ENCODE peak calls at places on chromosomes 6 and 20, in seven cellular contexts. S, J, Y, W, F, Z and E are unnamed samples.

GRCh38 chr6:100488231-100488630 is 23.5 kb upstream of the SIM1 start:
- DNase-seq in S (no peak), J (no peak), Y (no peak), W (no peak), F (peak), Z (no peak), E (no peak)

GRCh38 chr6:19399406-19399805 is 437.8 kb upstream of the ID4 start:
- DNase-seq in S (no peak), J (peak), Y (no peak), W (peak), F (peak), Z (no peak), E (no peak)

GRCh38 chr6:12060780-12061619 is 48.9 kb downstream of the HIVEP1 start:
- DNase-seq in S (peak), J (peak), Y (no peak), W (no peak), F (peak), Z (peak), E (no peak)

GRCh38 chr6:33620158-33620583 is 951 bp upstream of the ITPR3 start:
- DNase-seq in S (peak), J (peak), Y (peak), W (no peak), F (no peak), Z (no peak), E (peak)

GRCh38 chr20:51447097-51447764 is 95.3 kb downstream of the NFATC2 start:
- DNase-seq in S (no peak), J (peak), Y (peak), W (peak), F (peak), Z (peak), E (no peak)

GRCh38 chr6:89500486-89501020 is 67.6 kb downstream of the ANKRD6 start:
- DNase-seq in S (no peak), J (no peak), Y (no peak), W (no peak), F (no peak), Z (no peak), E (peak)

GRCh38 chr20:54650201-54650722 is 174.9 kb downstream of the DOK5 start:
- DNase-seq in S (no peak), J (no peak), Y (no peak), W (no peak), F (no peak), Z (no peak), E (no peak)

GRCh38 chr6:125537090-125537489 is 212.3 kb upstream of the HEY2 start:
- DNase-seq in S (no peak), J (no peak), Y (no peak), W (no peak), F (no peak), Z (no peak), E (no peak)

GRCh38 chr6:116779569-116780164 is 14.1 kb upstream of the FAM162B start:
- DNase-seq in S (peak), J (peak), Y (peak), W (no peak), F (peak), Z (peak), E (no peak)

GRCh38 chr20:38685853-38686473 is 38.3 kb upstream of the SLC32A1 start:
- DNase-seq in S (peak), J (peak), Y (peak), W (peak), F (peak), Z (peak), E (no peak)

GRCh38 chr6:142028527-142028926 is 104.2 kb upstream of the GJE1 start:
- DNase-seq in S (no peak), J (no peak), Y (no peak), W (no peak), F (no peak), Z (no peak), E (no peak)

GRCh38 chr20:10672579-10673127 is 1.1 kb downstream of the JAG1 start:
- DNase-seq in S (peak), J (peak), Y (peak), W (peak), F (peak), Z (no peak), E (peak)

GRCh38 chr6:113414511-113414910 is 442.6 kb upstream of the MARCKS start:
- DNase-seq in S (peak), J (peak), Y (peak), W (peak), F (peak), Z (no peak), E (peak)

GRCh38 chr20:1537731-1538058 is 19.8 kb downstream of the SIRPD start:
- DNase-seq in S (peak), J (no peak), Y (no peak), W (no peak), F (no peak), Z (no peak), E (no peak)

GRCh38 chr6:142349215-142349823 is 47.5 kb downstream of the ADGRG6 start:
- DNase-seq in S (no peak), J (no peak), Y (no peak), W (no peak), F (no peak), Z (no peak), E (no peak)

GRCh38 chr6:170006524-170007467 is 255.4 kb downstream of the ERMARD start:
- DNase-seq in S (no peak), J (no peak), Y (no peak), W (no peak), F (no peak), Z (peak), E (peak)

GRCh38 chr6:160737934-160738333 is 35.9 kb downstream of the PLG start:
- DNase-seq in S (no peak), J (no peak), Y (no peak), W (no peak), F (no peak), Z (no peak), E (no peak)

GRCh38 chr6:8627085-8627861 is 191.9 kb upstream of the SLC35B3 start:
- DNase-seq in S (no peak), J (peak), Y (no peak), W (no peak), F (peak), Z (no peak), E (no peak)

GRCh38 chr6:108497883-108498282 is 62.8 kb upstream of the FOXO3 start:
- DNase-seq in S (peak), J (peak), Y (peak), W (no peak), F (peak), Z (peak), E (peak)

GRCh38 chr6:157946865-157947532 is 34.7 kb upstream of the SYNJ2 start:
- DNase-seq in S (peak), J (no peak), Y (no peak), W (no peak), F (peak), Z (no peak), E (no peak)

GRCh38 chr6:28212510-28213212 is 12.4 kb upstream of the ZSCAN9 start:
- DNase-seq in S (peak), J (peak), Y (peak), W (no peak), F (peak), Z (peak), E (no peak)

GRCh38 chr6:144297498-144298166 is 12.5 kb downstream of the UTRN start:
- DNase-seq in S (no peak), J (no peak), Y (no peak), W (no peak), F (peak), Z (no peak), E (no peak)

GRCh38 chr6:138944412-138944811 is 43.6 kb downstream of the REPS1 start:
- DNase-seq in S (no peak), J (no peak), Y (peak), W (no peak), F (peak), Z (no peak), E (no peak)

GRCh38 chr6:17331238-17331637 is 50.1 kb downstream of the RBM24 start:
- DNase-seq in S (no peak), J (no peak), Y (no peak), W (no peak), F (no peak), Z (no peak), E (no peak)

GRCh38 chr20:37821691-37822655 is 81.0 kb upstream of the VSTM2L start:
- DNase-seq in S (no peak), J (peak), Y (peak), W (no peak), F (peak), Z (no peak), E (no peak)

GRCh38 chr6:105591053-105591452 is 188.2 kb upstream of the PREP start:
- DNase-seq in S (peak), J (no peak), Y (no peak), W (no peak), F (peak), Z (no peak), E (no peak)

GRCh38 chr6:4280721-4281120 is 145.3 kb upstream of the ECI2 start:
- DNase-seq in S (no peak), J (peak), Y (peak), W (no peak), F (peak), Z (no peak), E (no peak)

GRCh38 chr6:33839399-33840063 is 35.7 kb upstream of the MLN start:
- DNase-seq in S (no peak), J (no peak), Y (no peak), W (no peak), F (no peak), Z (no peak), E (peak)

GRCh38 chr6:152746172-152746553 is 4.4 kb upstream of the VIP start:
- DNase-seq in S (no peak), J (no peak), Y (peak), W (no peak), F (peak), Z (no peak), E (no peak)

GRCh38 chr6:150238294-150238693 is 95.5 kb downstream of the PPP1R14C start:
- DNase-seq in S (no peak), J (no peak), Y (no peak), W (no peak), F (peak), Z (no peak), E (no peak)

GRCh38 chr6:88492241-88492640 is 326.1 kb upstream of the CNR1 start:
- DNase-seq in S (no peak), J (no peak), Y (no peak), W (no peak), F (no peak), Z (no peak), E (no peak)

GRCh38 chr20:4684837-4685413 is 36.8 kb upstream of the PRND start:
- DNase-seq in S (no peak), J (peak), Y (peak), W (peak), F (peak), Z (no peak), E (no peak)

GRCh38 chr20:59817846-59818245 is 115.6 kb downstream of the SYCP2 start:
- DNase-seq in S (no peak), J (no peak), Y (no peak), W (no peak), F (no peak), Z (no peak), E (no peak)

GRCh38 chr6:147400968-147401367 is 107.5 kb upstream of the SAMD5 start:
- DNase-seq in S (no peak), J (no peak), Y (no peak), W (no peak), F (no peak), Z (no peak), E (no peak)

GRCh38 chr20:47448429-47448828 is 53.3 kb upstream of the NCOA3 start:
- DNase-seq in S (no peak), J (no peak), Y (no peak), W (no peak), F (no peak), Z (no peak), E (no peak)

GRCh38 chr6:8085053-8085511 is 17.3 kb downstream of the EEF1E1 start:
- DNase-seq in S (no peak), J (peak), Y (peak), W (peak), F (peak), Z (no peak), E (no peak)

GRCh38 chr20:64040231-64041039 is 4.5 kb downstream of the C20orf204 start:
- DNase-seq in S (no peak), J (no peak), Y (no peak), W (no peak), F (no peak), Z (no peak), E (no peak)

GRCh38 chr6:142155895-142156757 is 9.1 kb downstream of the VTA1 start:
- DNase-seq in S (peak), J (peak), Y (peak), W (no peak), F (peak), Z (no peak), E (no peak)

GRCh38 chr6:1614767-1615650 is 5.3 kb downstream of the FOXC1 start:
- DNase-seq in S (no peak), J (peak), Y (peak), W (no peak), F (no peak), Z (no peak), E (no peak)

GRCh38 chr6:1612902-1613301 is 3.2 kb downstream of the FOXC1 start:
- DNase-seq in S (no peak), J (no peak), Y (peak), W (no peak), F (peak), Z (no peak), E (no peak)

GRCh38 chr6:1613631-1614447 is 4.1 kb downstream of the FOXC1 start:
- DNase-seq in S (no peak), J (no peak), Y (peak), W (peak), F (peak), Z (no peak), E (no peak)

GRCh38 chr6:1615651-1616420 is 6.1 kb downstream of the FOXC1 start:
- DNase-seq in S (no peak), J (no peak), Y (no peak), W (no peak), F (no peak), Z (no peak), E (no peak)

GRCh38 chr6:1614448-1614766 is 4.7 kb downstream of the FOXC1 start:
- DNase-seq in S (no peak), J (no peak), Y (no peak), W (no peak), F (no peak), Z (no peak), E (no peak)
- H3K27ac ChIP-seq in S (no peak), J (no peak), Y (peak), W (no peak), F (no peak), Z (no peak), E (no peak)

DNA sequence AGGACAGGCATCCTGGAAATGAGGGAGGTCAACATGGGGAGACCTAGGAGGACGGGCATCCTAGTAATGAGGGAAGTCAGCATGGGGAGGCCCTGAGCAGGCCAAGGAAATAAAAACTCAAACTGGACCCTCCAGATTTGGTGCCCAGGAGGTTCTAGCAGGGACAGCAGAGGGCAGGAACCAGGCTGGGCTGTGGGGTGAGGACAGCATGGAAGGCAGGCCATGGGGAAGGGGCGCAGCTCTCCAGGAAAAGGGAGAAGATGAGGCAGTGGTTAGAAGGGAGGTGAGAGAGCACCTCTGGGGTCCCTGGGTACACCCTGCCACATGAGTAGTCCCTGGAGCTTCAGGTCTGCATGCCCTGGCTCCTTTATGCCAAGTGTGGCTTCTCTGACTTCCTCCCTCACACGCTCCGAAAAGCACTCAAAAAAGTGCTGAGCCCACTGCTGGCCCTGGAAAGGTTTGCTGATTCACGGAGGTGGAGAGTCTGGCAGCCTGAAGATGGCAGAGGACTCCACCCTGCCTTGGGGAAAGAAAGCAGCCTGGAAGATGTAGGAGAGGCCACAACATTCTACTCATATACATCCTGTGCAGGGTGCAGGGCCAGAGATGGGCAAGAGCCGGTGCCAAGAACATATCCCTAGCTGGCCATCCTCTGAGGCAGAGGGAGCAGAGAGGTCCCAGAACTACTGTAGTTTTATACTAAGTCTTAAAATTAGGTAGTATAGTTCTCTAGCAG is 154.9 kb downstream of the MRPL14 start:
- DNase-seq in S (no peak), J (no peak), Y (no peak), W (no peak), F (no peak), Z (no peak), E (peak)
- H3K27ac ChIP-seq in S (no peak), J (peak), Y (no peak), W (no peak), F (no peak), Z (no peak), E (no peak)

GRCh38 chr6:13299403-13299821 is 28.9 kb downstream of the TBC1D7 start:
- DNase-seq in S (peak), J (no peak), Y (no peak), W (no peak), F (no peak), Z (no peak), E (no peak)
- H3K27ac ChIP-seq in S (peak), J (no peak), Y (no peak), W (no peak), F (no peak), Z (no peak), E (no peak)

GRCh38 chr6:163189609-163190008 is 224.9 kb upstream of the QKI start:
- DNase-seq in S (no peak), J (no peak), Y (no peak), W (no peak), F (no peak), Z (no peak), E (no peak)
- H3K27ac ChIP-seq in S (no peak), J (no peak), Y (no peak), W (no peak), F (no peak), Z (no peak), E (no peak)

GRCh38 chr6:30748851-30749540 is 4.6 kb upstream of the IER3 start:
- DNase-seq in S (no peak), J (no peak), Y (peak), W (no peak), F (no peak), Z (no peak), E (no peak)

GRCh38 chr6:30749554-30750378 is 5.4 kb upstream of the IER3 start:
- DNase-seq in S (no peak), J (peak), Y (no peak), W (no peak), F (no peak), Z (no peak), E (no peak)

GRCh38 chr6:30747300-30747687 is 2.9 kb upstream of the IER3 start:
- DNase-seq in S (no peak), J (no peak), Y (no peak), W (no peak), F (no peak), Z (no peak), E (no peak)

GRCh38 chr6:30750379-30750668 is 6.0 kb upstream of the IER3 start:
- DNase-seq in S (no peak), J (no peak), Y (no peak), W (no peak), F (no peak), Z (no peak), E (no peak)

GRCh38 chr6:30748301-30748769 is 4.0 kb upstream of the IER3 start:
- DNase-seq in S (no peak), J (no peak), Y (no peak), W (no peak), F (no peak), Z (no peak), E (no peak)
- H3K27ac ChIP-seq in S (no peak), J (peak), Y (peak), W (no peak), F (no peak), Z (no peak), E (no peak)

DNA sequence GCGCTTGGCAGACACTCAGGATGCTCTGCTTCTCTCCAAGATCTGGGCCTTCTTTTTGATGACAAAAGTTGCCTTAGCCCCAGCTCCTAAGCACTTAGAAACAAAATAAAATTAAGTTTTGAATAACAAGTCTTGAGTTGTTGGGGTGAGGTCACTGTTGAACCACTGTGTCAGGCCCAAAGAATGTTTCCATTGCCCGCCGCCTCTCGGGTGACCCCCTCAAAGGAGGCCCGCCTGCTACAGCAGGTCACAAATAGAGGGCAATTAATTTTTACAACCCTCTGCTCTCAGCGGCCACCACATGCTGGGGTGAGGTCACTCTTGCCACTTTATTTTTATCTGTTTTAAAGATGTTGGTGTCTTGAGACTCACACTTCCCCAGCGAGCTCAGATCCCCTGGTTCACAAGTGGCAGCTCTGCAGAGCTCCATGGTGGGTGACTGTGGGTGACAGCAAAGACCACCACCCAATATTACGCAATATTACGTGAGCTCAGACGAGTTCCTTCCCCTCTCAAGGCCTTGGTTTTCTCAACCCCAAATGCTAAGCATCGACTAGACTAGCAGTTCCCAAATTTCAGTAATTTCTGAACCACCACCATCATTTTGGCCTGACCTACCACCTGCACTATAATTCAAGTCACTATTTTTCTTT is 247.7 kb upstream of the PMEPA1 start:
- DNase-seq in S (no peak), J (peak), Y (peak), W (no peak), F (no peak), Z (no peak), E (no peak)
- H3K27ac ChIP-seq in S (no peak), J (peak), Y (no peak), W (no peak), F (no peak), Z (no peak), E (no peak)